ENCODE peak calls at places on chromosome 13, in six cellular contexts. J is adrenal gland, H is neuronal stem cell, O is ascending aorta, X is A549, Q is cardiac muscle cell. T is an unnamed sample.

GRCh38 chr13:101567841-101568240 is 115.4 kb downstream of the ITGBL1 start:
- DNase-seq in J (no peak), H (no peak), O (no peak), X (no peak), Q (no peak), T (no peak)

GRCh38 chr13:25046985-25047660 is 48.8 kb upstream of the PABPC3 start:
- DNase-seq in J (no peak), H (peak; percentile 62), O (no peak), X (no peak), Q (peak; percentile 4), T (no peak)

GRCh38 chr13:100594255-100594654 is 5.7 kb upstream of the GGACT start:
- DNase-seq in J (peak; percentile 70), H (no peak), O (no peak), X (no peak), Q (no peak), T (no peak)

GRCh38 chr13:40483601-40484000 is 182.8 kb downstream of the FOXO1 start:
- DNase-seq in J (no peak), H (no peak), O (no peak), X (no peak), Q (no peak), T (no peak)

GRCh38 chr13:32330438-32330837 is 15.1 kb downstream of the BRCA2 start:
- DNase-seq in J (no peak), H (no peak), O (no peak), X (no peak), Q (peak; percentile 86), T (no peak)

GRCh38 chr13:30862707-30863106 is 43.4 kb upstream of the MEDAG start:
- DNase-seq in J (peak; percentile 36), H (no peak), O (no peak), X (no peak), Q (peak; percentile 49), T (peak; percentile 53)

GRCh38 chr13:29490561-29490960 is 104.9 kb downstream of the SLC7A1 start:
- DNase-seq in J (no peak), H (no peak), O (no peak), X (no peak), Q (no peak), T (no peak)

GRCh38 chr13:44819245-44819644 is 170.0 kb downstream of the NUFIP1 start:
- DNase-seq in J (no peak), H (no peak), O (no peak), X (peak; percentile 79), Q (peak; percentile 73), T (no peak)

GRCh38 chr13:39893808-39894207 is 238.3 kb downstream of the COG6 start:
- DNase-seq in J (no peak), H (no peak), O (no peak), X (no peak), Q (no peak), T (no peak)

GRCh38 chr13:39347926-39348901 is 254.8 kb downstream of the LHFPL6 start:
- DNase-seq in J (no peak), H (no peak), O (no peak), X (no peak), Q (no peak), T (no peak)

GRCh38 chr13:113765241-113765910 is 6.3 kb downstream of the TMEM255B start:
- DNase-seq in J (no peak), H (no peak), O (no peak), X (no peak), Q (no peak), T (no peak)

GRCh38 chr13:101959016-101959415 is 442.8 kb downstream of the FGF14 start:
- DNase-seq in J (no peak), H (no peak), O (no peak), X (no peak), Q (no peak), T (no peak)

GRCh38 chr13:70173236-70173959 is 65.1 kb upstream of the KLHL1 start:
- DNase-seq in J (no peak), H (no peak), O (no peak), X (no peak), Q (no peak), T (no peak)

GRCh38 chr13:35573639-35574038 is 97.2 kb upstream of the MAB21L1 start:
- DNase-seq in J (no peak), H (no peak), O (no peak), X (no peak), Q (no peak), T (no peak)

GRCh38 chr13:39512687-39513086 is 90.3 kb downstream of the LHFPL6 start:
- DNase-seq in J (no peak), H (no peak), O (no peak), X (no peak), Q (no peak), T (no peak)

GRCh38 chr13:113449693-113450347 is 3.5 kb downstream of the ADPRHL1 start:
- DNase-seq in J (no peak), H (no peak), O (no peak), X (no peak), Q (no peak), T (no peak)

GRCh38 chr13:21674271-21675009 is 3.6 kb downstream of the FGF9 start:
- DNase-seq in J (peak; percentile 45), H (peak; percentile 39), O (no peak), X (no peak), Q (no peak), T (no peak)

GRCh38 chr13:96090240-96091101 is 564 bp downstream of the HS6ST3 start:
- DNase-seq in J (peak; percentile 18), H (peak; percentile 11), O (no peak), X (no peak), Q (peak; percentile 11), T (peak; percentile 57)

GRCh38 chr13:107770541-107770940 is 444.8 kb downstream of the LIG4 start:
- DNase-seq in J (no peak), H (peak; percentile 33), O (no peak), X (no peak), Q (no peak), T (no peak)
- H3K4me1 ChIP-seq in J (no peaks in the 10 kb centered on the region), H (peaks cover 2% of the 10 kb centered on the region), O (no peaks in the 10 kb centered on the region), X (no peaks in the 10 kb centered on the region), Q (no peaks in the 10 kb centered on the region), T (peaks cover 4% of the 10 kb centered on the region)

DNA sequence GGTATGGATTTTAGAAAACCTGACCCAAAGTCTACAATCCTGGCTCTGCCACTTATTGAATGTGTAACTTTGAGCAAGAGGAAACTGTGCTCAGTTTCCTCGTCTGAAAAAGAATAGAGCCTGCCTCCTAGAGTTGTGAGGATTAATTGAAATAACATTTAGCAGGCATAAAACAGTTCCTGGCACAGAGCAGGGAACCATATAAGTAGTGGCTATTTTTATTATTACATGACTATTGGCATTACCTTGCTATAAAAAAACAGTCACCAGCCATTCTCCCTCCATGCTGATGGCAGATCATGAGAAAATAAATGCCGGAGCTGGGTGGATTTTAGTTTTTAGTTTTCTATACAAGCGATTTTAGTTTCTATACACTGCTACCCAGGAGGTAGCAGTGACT is 5.8 kb downstream of the DOCK9 start:
- DNase-seq in J (no peak), H (no peak), O (no peak), X (no peak), Q (no peak), T (no peak)
- H3K4me1 ChIP-seq in J (peaks cover 12% of the 10 kb centered on the region), H (peaks cover 14% of the 10 kb centered on the region), O (peaks cover 5% of the 10 kb centered on the region), X (peaks cover 7% of the 10 kb centered on the region), Q (peaks cover 60% of the 10 kb centered on the region), T (no peaks in the 10 kb centered on the region)

GRCh38 chr13:75357576-75358295 is 124.2 kb downstream of the TBC1D4 start:
- DNase-seq in J (no peak), H (peak; percentile 20), O (no peak), X (peak; percentile 69), Q (peak; percentile 79), T (peak; percentile 63)
- H3K4me1 ChIP-seq in J (peaks cover 37% of the 10 kb centered on the region), H (no peaks in the 10 kb centered on the region), O (no peaks in the 10 kb centered on the region), X (peaks cover 6% of the 10 kb centered on the region), Q (peaks cover 2% of the 10 kb centered on the region), T (no peaks in the 10 kb centered on the region)

DNA sequence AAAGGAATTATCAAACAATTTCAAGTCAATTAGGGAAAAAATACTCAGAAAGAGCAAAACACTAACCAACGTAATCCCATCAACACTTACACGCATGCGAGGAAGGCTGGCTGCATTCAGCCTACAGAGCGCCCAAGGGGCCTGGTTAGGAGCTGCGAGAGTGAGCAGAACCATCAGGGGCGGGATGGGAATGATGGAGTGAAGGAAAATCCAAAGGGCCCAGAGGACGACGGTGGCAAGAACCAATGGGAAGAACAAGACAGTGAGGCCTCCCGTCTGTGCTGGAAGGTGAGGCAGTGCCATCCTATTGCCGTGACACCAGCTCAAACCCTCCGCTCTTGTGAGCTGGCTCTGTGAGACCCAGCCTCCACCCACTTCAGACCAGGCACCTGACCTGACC is 253.0 kb downstream of the IRS2 start:
- DNase-seq in J (no peak), H (no peak), O (no peak), X (no peak), Q (no peak), T (no peak)
- H3K4me1 ChIP-seq in J (no peaks in the 10 kb centered on the region), H (no peaks in the 10 kb centered on the region), O (no peaks in the 10 kb centered on the region), X (no peaks in the 10 kb centered on the region), Q (no peaks in the 10 kb centered on the region), T (no peaks in the 10 kb centered on the region)

GRCh38 chr13:109761695-109762094 is 24.7 kb downstream of the IRS2 start:
- DNase-seq in J (no peak), H (no peak), O (no peak), X (no peak), Q (no peak), T (no peak)
- H3K4me1 ChIP-seq in J (peaks cover 84% of the 10 kb centered on the region), H (peaks cover 6% of the 10 kb centered on the region), O (peaks cover 5% of the 10 kb centered on the region), X (peaks cover 31% of the 10 kb centered on the region), Q (peaks cover 4% of the 10 kb centered on the region), T (peaks cover 3% of the 10 kb centered on the region)

DNA sequence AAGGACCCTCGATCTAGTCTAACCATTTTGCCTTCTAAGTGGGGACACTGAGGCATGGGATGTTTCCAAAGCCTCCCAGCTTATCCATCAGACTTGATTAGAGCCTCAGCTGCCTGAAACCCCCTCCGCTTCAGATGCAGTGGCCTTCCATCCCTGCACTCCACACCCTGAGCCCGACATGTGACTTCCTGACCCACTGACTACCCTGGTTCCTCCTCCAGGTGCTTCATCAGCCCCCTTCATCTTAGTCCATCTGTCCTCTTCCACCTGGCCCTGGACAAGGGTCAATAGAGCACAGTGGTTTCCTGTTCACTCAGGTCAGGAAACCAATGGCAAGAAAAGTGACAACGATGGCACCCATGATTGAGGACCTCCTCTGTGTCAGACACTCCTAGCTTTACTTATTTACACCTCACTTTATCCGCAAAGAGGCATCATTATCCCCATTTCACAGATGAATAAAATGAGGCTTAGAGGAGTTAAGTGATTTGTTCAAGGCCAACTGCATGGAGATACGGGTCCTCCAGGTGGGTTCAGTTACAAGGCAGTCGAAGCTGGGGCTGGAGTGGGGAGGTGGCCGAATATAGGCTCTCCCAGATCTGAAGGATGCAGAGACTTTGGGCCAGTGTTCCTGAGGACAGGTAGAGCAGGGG is 81.6 kb upstream of the TM9SF2 start:
- DNase-seq in J (no peak), H (no peak), O (no peak), X (no peak), Q (no peak), T (no peak)
- H3K4me1 ChIP-seq in J (peaks cover 8% of the 10 kb centered on the region), H (peaks cover 16% of the 10 kb centered on the region), O (no peaks in the 10 kb centered on the region), X (no peaks in the 10 kb centered on the region), Q (no peaks in the 10 kb centered on the region), T (no peaks in the 10 kb centered on the region)

GRCh38 chr13:49308104-49308875 is 60.6 kb downstream of the CDADC1 start:
- DNase-seq in J (peak; percentile 59), H (no peak), O (peak; percentile 58), X (no peak), Q (peak; percentile 81), T (no peak)
- H3K4me1 ChIP-seq in J (peaks cover 29% of the 10 kb centered on the region), H (no peaks in the 10 kb centered on the region), O (peaks cover 34% of the 10 kb centered on the region), X (peaks cover 11% of the 10 kb centered on the region), Q (no peaks in the 10 kb centered on the region), T (no peaks in the 10 kb centered on the region)